ENCODE peak calls at places on chromosomes 3 and 15, in nine cellular contexts. Y is DMS53; E is endothelial cell; U is BE2C; P is Panc1; D is left lobe of liver; W is stimulated activated CD4-positive, alpha-beta T cell treated with anti-CD3 and anti-CD28 coated beads, Interleukin-15, amount 100 ng/mL, for 1 hour; K is activated CD8-positive, alpha-beta memory T cell treated with anti-CD3 and anti-CD28 coated beads for 48 hours; Q is cerebellar cortex. Z is an unnamed sample.

GRCh38 chr3:8497582-8497981 is 4.0 kb upstream of the LMCD1 start:
- DNase-seq in Y (peak), E (no peak), U (no peak), P (no peak), D (no peak), W (no peak), K (no peak), Q (no peak), Z (no peak)

GRCh38 chr15:90873998-90874605 is 5.7 kb downstream of the FURIN start:
- DNase-seq in Y (peak), E (no peak), U (no peak), P (no peak), D (peak), W (no peak), K (no peak), Q (no peak), Z (no peak)

GRCh38 chr15:101167791-101168462 is 83.9 kb downstream of the CHSY1 start:
- DNase-seq in Y (peak), E (no peak), U (peak), P (peak), D (peak), W (no peak), K (peak), Q (no peak), Z (peak)

GRCh38 chr3:153130312-153130977 is 31.6 kb upstream of the RAP2B start:
- DNase-seq in Y (peak), E (no peak), U (no peak), P (peak), D (no peak), W (no peak), K (no peak), Q (no peak), Z (no peak)

GRCh38 chr3:141875893-141876380 is 506 bp upstream of the ATP1B3 start:
- DNase-seq in Y (peak), E (peak), U (peak), P (peak), D (no peak), W (no peak), K (no peak), Q (peak), Z (no peak)

GRCh38 chr3:167814441-167814951 is 79.0 kb downstream of the SERPINI1 start:
- DNase-seq in Y (no peak), E (no peak), U (no peak), P (no peak), D (no peak), W (no peak), K (no peak), Q (peak), Z (no peak)

GRCh38 chr3:16338124-16338523 is 73.1 kb downstream of the OXNAD1 start:
- DNase-seq in Y (no peak), E (no peak), U (no peak), P (no peak), D (no peak), W (no peak), K (no peak), Q (no peak), Z (peak)

GRCh38 chr3:150504473-150504872 is 41.8 kb downstream of the SERP1 start:
- DNase-seq in Y (no peak), E (no peak), U (no peak), P (no peak), D (no peak), W (no peak), K (no peak), Q (no peak), Z (no peak)

GRCh38 chr15:35740761-35741160 is 194.8 kb upstream of the DPH6 start:
- DNase-seq in Y (peak), E (no peak), U (no peak), P (no peak), D (no peak), W (no peak), K (no peak), Q (no peak), Z (no peak)

GRCh38 chr3:126356373-126357298 is 572 bp downstream of the KLF15 start:
- DNase-seq in Y (peak), E (no peak), U (peak), P (no peak), D (peak), W (no peak), K (no peak), Q (no peak), Z (no peak)

GRCh38 chr3:2879587-2879986 is 230.6 kb downstream of the IL5RA start:
- DNase-seq in Y (no peak), E (no peak), U (no peak), P (no peak), D (no peak), W (no peak), K (no peak), Q (no peak), Z (no peak)

GRCh38 chr3:54713455-54713854 is 214.4 kb downstream of the LRTM1 start:
- DNase-seq in Y (no peak), E (no peak), U (no peak), P (no peak), D (no peak), W (no peak), K (no peak), Q (no peak), Z (no peak)

GRCh38 chr3:134009345-134010000 is 20.3 kb downstream of the SLCO2A1 start:
- DNase-seq in Y (no peak), E (no peak), U (no peak), P (no peak), D (no peak), W (no peak), K (no peak), Q (no peak), Z (no peak)

GRCh38 chr15:81888748-81889479 is 156.9 kb downstream of the MEX3B start:
- DNase-seq in Y (no peak), E (no peak), U (no peak), P (no peak), D (no peak), W (no peak), K (no peak), Q (no peak), Z (no peak)

GRCh38 chr3:128922804-128923459 is 43.5 kb downstream of the ACAD9 start:
- DNase-seq in Y (no peak), E (no peak), U (no peak), P (no peak), D (peak), W (peak), K (peak), Q (no peak), Z (peak)

GRCh38 chr3:184751204-184751809 is 39.4 kb upstream of the MAGEF1 start:
- DNase-seq in Y (no peak), E (no peak), U (no peak), P (no peak), D (no peak), W (no peak), K (no peak), Q (no peak), Z (no peak)

GRCh38 chr3:10932596-10932995 is 60.0 kb upstream of the SLC6A1 start:
- DNase-seq in Y (no peak), E (no peak), U (no peak), P (no peak), D (no peak), W (no peak), K (no peak), Q (no peak), Z (no peak)

GRCh38 chr3:187456268-187456667 is 88.1 kb downstream of the RTP4 start:
- DNase-seq in Y (no peak), E (no peak), U (peak), P (no peak), D (no peak), W (no peak), K (no peak), Q (peak), Z (no peak)

GRCh38 chr3:49173116-49173791 is 1.9 kb downstream of the KLHDC8B start:
- DNase-seq in Y (no peak), E (no peak), U (peak), P (no peak), D (peak), W (no peak), K (no peak), Q (no peak), Z (no peak)

Z was measured in activated T-helper 9 cell treated with anti-CD3 and anti-CD28 coated beads, Interleukin-2, amount 50 U/mL, for 16 hours.